ENCODE peak calls at places on chromosome 3, in six cellular contexts. C is IMR-90, M is neuronal stem cell, P is mesenchymal stem cell, J is H1, U is trophoblast cell. H is an unnamed sample.

GRCh38 chr3:180059351-180059750 is 22.6 kb upstream of the PEX5L start:
- DNase-seq in C (peak), M (no peak), P (no peak), J (no peak), U (no peak), H (no peak)

GRCh38 chr3:47261301-47261700 is 21.3 kb downstream of the KIF9 start:
- DNase-seq in U (peak), P (peak), C (peak), M (no peak), J (no peak), H (no peak)

GRCh38 chr3:182626484-182627467 is 166.5 kb upstream of the ATP11B start:
- DNase-seq in C (no peak), M (no peak), U (no peak), P (no peak), J (no peak), H (no peak)

GRCh38 chr3:182121424-182121823 is 409.7 kb downstream of the SOX2 start:
- DNase-seq in C (no peak), U (no peak), J (no peak), P (no peak), M (no peak), H (no peak)

GRCh38 chr3:126267169-126267975 is 87.0 kb upstream of the ALDH1L1 start:
- DNase-seq in C (peak), U (peak), J (peak), M (peak), P (peak), H (peak)

GRCh38 chr3:161557751-161558150 is 61.1 kb downstream of the OTOL1 start:
- DNase-seq in P (no peak), C (no peak), U (no peak), J (no peak), M (no peak), H (no peak)

GRCh38 chr3:190701096-190701532 is 161.4 kb downstream of the GMNC start:
- DNase-seq in J (peak), U (peak), C (peak), M (peak), P (peak), H (peak)

GRCh38 chr3:171376125-171376947 is 83.9 kb downstream of the TNIK start:
- DNase-seq in U (peak), P (peak), J (no peak), C (peak), M (no peak), H (no peak)

GRCh38 chr3:3184876-3185275 is 5.4 kb upstream of the CRBN start:
- DNase-seq in U (no peak), P (no peak), C (no peak), M (no peak), J (no peak), H (no peak)

GRCh38 chr3:134625462-134625861 is 25.4 kb downstream of the KY start:
- DNase-seq in C (no peak), U (no peak), J (no peak), M (no peak), P (no peak), H (peak)

GRCh38 chr3:192494176-192494575 is 233.2 kb downstream of the FGF12 start:
- DNase-seq in J (no peak), U (no peak), C (no peak), M (no peak), P (no peak), H (no peak)

GRCh38 chr3:42101048-42101447 is 9.9 kb downstream of the TRAK1 start:
- DNase-seq in P (peak), J (no peak), M (no peak), C (peak), U (peak), H (no peak)

GRCh38 chr3:64457811-64458210 is 230.0 kb downstream of the ADAMTS9 start:
- DNase-seq in P (no peak), J (no peak), U (no peak), C (no peak), M (no peak), H (no peak)

GRCh38 chr3:166446291-166446690 is 609.1 kb upstream of the BCHE start:
- DNase-seq in J (no peak), U (peak), P (peak), C (peak), M (no peak), H (no peak)

GRCh38 chr3:174495231-174495755 is 363.8 kb upstream of the NAALADL2 start:
- DNase-seq in U (no peak), M (no peak), C (peak), P (peak), J (no peak), H (no peak)

GRCh38 chr3:177361042-177361938 is 164.0 kb upstream of the TBL1XR1 start:
- DNase-seq in U (no peak), P (no peak), C (no peak), M (no peak), J (no peak), H (no peak)

GRCh38 chr3:197503652-197504051 is 52.1 kb downstream of the BDH1 start:
- DNase-seq in M (no peak), P (no peak), C (no peak), U (no peak), J (no peak), H (no peak)

GRCh38 chr3:171860830-171861535 is 17.8 kb downstream of the TMEM212 start:
- DNase-seq in P (no peak), M (no peak), U (no peak), C (peak), J (no peak), H (no peak)

GRCh38 chr3:46576899-46577298 is 10.8 kb upstream of the LRRC2 start:
- DNase-seq in U (no peak), P (no peak), J (no peak), M (no peak), C (no peak), H (peak)

GRCh38 chr3:20537234-20537633 is 351.2 kb upstream of the SGO1 start:
- DNase-seq in M (no peak), C (no peak), P (no peak), U (no peak), J (no peak), H (no peak)

GRCh38 chr3:161171639-161172552 is 49.2 kb upstream of the NMD3 start:
- DNase-seq in M (no peak), U (peak), J (no peak), C (no peak), P (peak), H (no peak)

GRCh38 chr3:111895079-111895478 is 36.0 kb downstream of the PHLDB2 start:
- DNase-seq in P (peak), U (peak), M (no peak), C (peak), J (no peak), H (no peak)

GRCh38 chr3:24299801-24300626 is 194.6 kb downstream of the THRB start:
- DNase-seq in M (no peak), U (peak), P (peak), J (no peak), C (peak), H (no peak)

GRCh38 chr3:98552232-98553020 is 20.6 kb downstream of the GPR15 start:
- DNase-seq in M (no peak), U (no peak), P (no peak), C (no peak), J (no peak), H (no peak)

GRCh38 chr3:51982352-51982837 is 940 bp upstream of the ACY1 start:
- DNase-seq in U (peak), P (no peak), C (no peak), M (no peak), J (no peak), H (peak)

GRCh38 chr3:113151475-113152031 is 59.8 kb upstream of the BOC start:
- DNase-seq in U (no peak), C (no peak), J (no peak), P (peak), M (no peak), H (no peak)

GRCh38 chr3:122932251-122932967 is 95.2 kb downstream of the SEMA5B start:
- DNase-seq in P (no peak), C (no peak), J (no peak), M (no peak), U (peak), H (no peak)

GRCh38 chr3:139202226-139202958 is 141.4 kb upstream of the MRPS22 start:
- DNase-seq in P (no peak), U (peak), J (peak), C (no peak), M (peak), H (peak)

GRCh38 chr3:43223670-43224364 is 62.5 kb upstream of the SNRK start:
- DNase-seq in J (no peak), P (no peak), M (no peak), C (peak), U (no peak), H (no peak)

GRCh38 chr3:61996351-61996750 is 377.0 kb downstream of the FEZF2 start:
- DNase-seq in M (no peak), C (no peak), J (no peak), U (no peak), P (no peak), H (no peak)

DNA sequence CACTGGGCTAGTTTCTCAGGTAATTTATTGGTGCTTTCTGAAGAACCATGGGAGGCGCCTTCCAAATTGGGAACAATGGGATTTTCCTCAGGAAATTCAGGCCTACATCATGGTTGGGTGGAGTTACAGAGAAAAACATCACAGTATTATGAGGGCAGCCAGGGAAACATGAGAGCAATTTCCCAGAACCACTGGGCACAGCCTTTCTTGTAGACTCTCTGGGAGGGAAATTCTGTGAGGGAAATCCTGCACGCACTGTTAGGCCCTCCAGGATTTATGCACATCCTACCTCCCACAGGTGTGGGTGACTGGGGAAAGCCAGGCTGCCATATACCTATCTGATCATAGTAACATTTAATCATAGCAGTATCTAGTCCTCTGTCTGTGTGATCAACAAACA is 13.2 kb downstream of the POPDC2 start:
- DNase-seq in M (no peak), J (no peak), P (no peak), U (no peak), C (no peak), H (no peak)
- H2AFZ ChIP-seq in M (no peak), J (peak), P (no peak), U (no peak), C (no peak), H (no peak)

GRCh38 chr3:132980102-132980501 is 58.1 kb upstream of the TMEM108 start:
- DNase-seq in M (no peak), P (no peak), J (no peak), C (no peak), U (no peak), H (no peak)
- H4K91ac ChIP-seq in M (no peak), P (no peak), J (no peak), C (no peak), U (no peak), H (no peak)

GRCh38 chr3:152524198-152525140 is 255.7 kb downstream of the MBNL1 start:
- DNase-seq in U (peak), J (no peak), M (peak), C (peak), P (peak), H (no peak)
- H2AFZ ChIP-seq in U (no peak), J (no peak), M (no peak), C (no peak), P (no peak), H (no peak)

DNA sequence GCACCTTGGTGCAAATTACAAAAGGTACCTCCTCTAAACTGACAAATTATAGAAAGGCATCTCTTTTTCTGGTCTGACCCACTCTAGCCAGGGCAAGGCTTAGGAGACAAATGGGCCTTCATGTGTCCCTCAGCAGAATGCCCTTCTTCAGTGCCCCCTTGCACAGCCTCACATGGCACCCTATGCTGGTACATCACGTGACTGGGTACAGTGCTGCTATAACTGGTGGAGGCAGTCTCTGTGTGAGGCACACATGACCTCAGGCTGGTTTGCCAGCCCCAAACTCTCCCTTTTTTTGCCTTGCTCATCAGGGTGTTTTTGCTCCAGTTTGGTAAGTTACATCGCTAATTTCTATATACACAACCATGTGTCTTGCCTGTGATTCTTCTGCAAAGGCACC is 3.1 kb downstream of the CLEC3B start:
- DNase-seq in U (no peak), M (no peak), P (no peak), J (no peak), C (no peak), H (no peak)
- H4K91ac ChIP-seq in U (no peak), M (no peak), P (no peak), J (no peak), C (no peak), H (no peak)

DNA sequence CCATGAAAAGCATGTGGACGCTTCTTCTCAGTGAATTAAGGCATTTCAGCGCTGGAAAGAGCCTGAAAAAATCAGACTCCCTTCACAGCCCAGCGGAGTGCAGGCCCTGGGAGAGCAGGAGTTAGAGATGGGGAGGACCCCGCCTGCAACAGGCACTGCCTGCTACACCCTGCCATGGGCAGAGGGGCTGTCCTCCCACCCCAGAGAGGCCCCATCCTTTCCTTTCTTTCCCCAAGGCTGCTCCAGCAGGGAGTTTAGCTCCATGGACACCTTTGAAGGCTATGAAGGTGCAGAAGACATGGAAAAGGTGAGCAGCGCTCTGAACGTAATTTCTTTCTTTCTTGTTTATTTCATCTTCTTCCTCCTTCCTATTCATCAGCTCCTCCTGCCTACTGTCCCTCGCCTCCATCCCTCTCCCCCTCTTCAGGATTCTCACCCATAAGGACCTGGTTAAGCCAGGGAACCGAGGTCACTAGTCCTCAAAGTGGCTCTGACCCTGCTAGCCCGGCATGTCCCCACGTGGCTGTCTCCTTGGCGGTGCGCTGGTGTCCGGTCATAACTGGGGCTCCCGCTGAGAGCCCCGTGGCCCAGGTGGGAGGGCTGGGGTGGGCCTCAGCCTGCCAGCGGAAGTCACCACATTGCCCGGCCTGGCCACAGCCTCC is 16.1 kb upstream of the ADIPOQ start:
- DNase-seq in P (no peak), J (no peak), C (no peak), U (no peak), M (no peak), H (no peak)
- H2AFZ ChIP-seq in P (no peak), J (no peak), C (peak), U (no peak), M (peak), H (no peak)

GRCh38 chr3:120536642-120537041 is 59.5 kb upstream of the NDUFB4 start:
- DNase-seq in C (no peak), J (no peak), P (no peak), U (no peak), M (no peak), H (no peak)
- H4K91ac ChIP-seq in C (no peak), J (no peak), P (no peak), U (no peak), M (no peak), H (no peak)

DNA sequence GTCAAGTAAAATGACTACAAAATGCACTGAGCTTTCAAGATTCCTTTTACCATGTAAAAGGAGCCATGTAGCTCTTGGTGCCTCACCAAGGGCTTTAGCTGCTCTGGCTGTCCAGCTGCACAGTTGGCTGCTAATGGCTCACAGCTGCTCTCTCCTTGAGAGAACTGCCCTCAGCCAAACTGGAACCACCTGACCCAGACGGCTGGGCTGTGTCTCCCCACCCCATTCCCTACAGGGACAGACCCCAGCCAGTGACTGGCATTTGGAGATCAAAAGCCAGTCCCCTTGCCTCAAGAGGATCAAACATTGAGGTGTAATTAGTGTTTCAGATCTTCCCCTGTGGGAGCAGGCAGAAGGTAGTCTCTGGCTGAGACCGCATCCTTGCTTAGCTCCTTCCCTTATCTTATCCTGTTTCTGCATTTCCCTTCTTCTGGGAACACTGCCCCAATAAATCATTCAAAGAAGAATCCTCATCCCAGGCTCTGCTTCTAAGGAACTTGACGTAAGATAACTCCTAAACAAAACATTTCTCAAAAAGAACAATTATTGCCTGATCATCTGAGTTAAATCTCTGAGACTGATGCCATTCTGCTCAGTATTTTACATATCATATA is 28.6 kb upstream of the UBE2E2 start:
- DNase-seq in P (peak), U (no peak), M (no peak), C (no peak), J (no peak), H (peak)
- H2AFZ ChIP-seq in P (no peak), U (no peak), M (no peak), C (no peak), J (peak), H (no peak)

GRCh38 chr3:49373563-49373962 is 15.4 kb upstream of the GPX1 start:
- DNase-seq in M (no peak), U (no peak), C (no peak), P (no peak), J (no peak), H (no peak)
- H4K91ac ChIP-seq in M (no peak), U (no peak), C (no peak), P (no peak), J (no peak), H (no peak)

DNA sequence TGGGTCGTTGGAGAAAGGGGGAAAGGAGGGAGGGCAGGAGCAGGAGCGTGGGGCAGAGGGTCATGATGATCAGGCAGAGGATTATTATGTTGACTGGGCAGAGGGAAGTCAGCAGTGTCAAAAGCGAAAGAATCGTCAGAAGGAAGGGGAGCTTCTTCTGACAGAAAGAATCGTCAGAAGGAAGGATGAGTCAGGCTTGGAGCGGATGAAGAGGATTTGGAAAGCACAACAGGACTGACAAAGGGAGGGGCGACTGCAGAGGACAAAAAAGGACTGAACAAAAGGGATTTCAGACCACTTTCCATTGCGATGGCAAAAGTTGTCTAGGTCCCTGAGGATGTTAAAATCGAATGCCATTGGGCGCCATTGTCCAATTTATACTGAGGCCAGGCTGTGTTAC is 1053.5 kb downstream of the SI start:
- DNase-seq in M (no peak), J (no peak), P (no peak), C (no peak), U (no peak), H (no peak)
- H2AFZ ChIP-seq in M (no peak), J (no peak), P (no peak), C (no peak), U (no peak), H (no peak)

DNA sequence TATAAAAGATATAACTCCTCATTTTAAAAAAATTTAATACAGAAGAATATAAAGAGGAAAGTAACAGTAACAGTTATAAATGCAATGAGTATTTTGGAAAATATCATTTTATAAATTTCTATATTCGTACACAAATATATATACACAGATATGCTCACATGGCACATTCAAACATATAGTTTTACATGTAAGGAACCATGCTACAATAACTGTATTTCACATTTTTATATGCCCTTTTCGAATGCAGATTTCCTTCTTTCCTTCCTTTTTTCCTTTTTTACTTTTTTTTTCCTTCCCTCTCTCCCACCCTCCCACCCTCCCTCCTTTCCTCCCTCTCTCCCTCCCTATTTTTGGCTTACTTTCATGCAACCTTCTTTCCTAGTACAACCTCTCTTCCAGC is 830.6 kb downstream of the IGSF11 start:
- DNase-seq in U (no peak), M (no peak), C (no peak), P (no peak), J (no peak), H (no peak)
- H4K91ac ChIP-seq in U (no peak), M (no peak), C (no peak), P (no peak), J (no peak), H (no peak)